ENCODE peak calls at places on chromosomes 6 and 20, in four cellular contexts. Y, L, T and I are unnamed samples.

GRCh38 chr6:161076211-161076677 is 84.7 kb downstream of the MAP3K4 start:
- DNase-seq in Y (no peak), L (no peak), T (no peak), I (no peak)

GRCh38 chr20:49583669-49584417 is 15.9 kb upstream of the PTGIS start:
- DNase-seq in Y (peak), L (no peak), T (peak), I (peak)

GRCh38 chr6:110053395-110054240 is 75.5 kb downstream of the GPR6 start:
- DNase-seq in Y (no peak), L (no peak), T (no peak), I (no peak)

GRCh38 chr6:125789576-125790402 is 971 bp upstream of the NCOA7 start:
- DNase-seq in Y (peak), L (peak), T (peak), I (peak)

GRCh38 chr6:46882622-46883021 is 39.1 kb downstream of the ADGRF5 start:
- DNase-seq in Y (no peak), L (no peak), T (no peak), I (no peak)

GRCh38 chr20:59772931-59773913 is 160.2 kb downstream of the SYCP2 start:
- DNase-seq in Y (no peak), L (no peak), T (no peak), I (no peak)

GRCh38 chr6:44630125-44631028 is 242.9 kb downstream of the CDC5L start:
- DNase-seq in Y (no peak), L (no peak), T (peak), I (peak)

GRCh38 chr20:23003916-23004315 is 31.2 kb upstream of the SSTR4 start:
- DNase-seq in Y (no peak), L (no peak), T (no peak), I (no peak)

GRCh38 chr20:58640446-58640845 is 10.6 kb upstream of the STX16 start:
- DNase-seq in Y (no peak), L (peak), T (no peak), I (no peak)

GRCh38 chr20:4812216-4812615 is 90.5 kb downstream of the PRND start:
- DNase-seq in Y (no peak), L (no peak), T (no peak), I (no peak)

GRCh38 chr6:22892452-22892851 is 323.1 kb downstream of the HDGFL1 start:
- DNase-seq in Y (peak), L (no peak), T (no peak), I (no peak)